ENCODE peak calls at places on chromosome 4, in nine cellular contexts. One of them, this sample, is unnamed.

GRCh38 chr4:153668647-153669046 is 15.4 kb upstream of the TLR2 start:
- DNase-seq in SK-N-SH: no peak
- DNase-seq in midbrain: no peak
- DNase-seq in left cardiac atrium: no peak
- DNase-seq in endothelial cell: no peak
- DNase-seq in AG09319: no peak
- DNase-seq in effector memory CD4-positive, alpha-beta T cell: no peak
- DNase-seq in ACHN: no peak
- DNase-seq in cardiac muscle cell: no peak
- DNase-seq in this sample: no peak

GRCh38 chr4:153556441-153556815 is 90.3 kb downstream of the TMEM131L start:
- DNase-seq in SK-N-SH: no peak
- DNase-seq in midbrain: no peak
- DNase-seq in left cardiac atrium: no peak
- DNase-seq in endothelial cell: no peak
- DNase-seq in AG09319: no peak
- DNase-seq in effector memory CD4-positive, alpha-beta T cell: no peak
- DNase-seq in ACHN: no peak
- DNase-seq in cardiac muscle cell: no peak
- DNase-seq in this sample: no peak

GRCh38 chr4:74097631-74098550 is 1.1 kb downstream of the CXCL2 start:
- DNase-seq in SK-N-SH: no peak
- DNase-seq in midbrain: no peak
- DNase-seq in left cardiac atrium: no peak
- DNase-seq in endothelial cell: no peak
- DNase-seq in AG09319: no peak
- DNase-seq in effector memory CD4-positive, alpha-beta T cell: no peak
- DNase-seq in ACHN: peak; percentile 47
- DNase-seq in cardiac muscle cell: no peak
- DNase-seq in this sample: no peak

GRCh38 chr4:37830640-37831039 is 4.2 kb downstream of the PGM2 start:
- DNase-seq in SK-N-SH: no peak
- DNase-seq in midbrain: no peak
- DNase-seq in left cardiac atrium: no peak
- DNase-seq in endothelial cell: no peak
- DNase-seq in AG09319: no peak
- DNase-seq in effector memory CD4-positive, alpha-beta T cell: no peak
- DNase-seq in ACHN: no peak
- DNase-seq in cardiac muscle cell: no peak
- DNase-seq in this sample: no peak

GRCh38 chr4:111988514-111988913 is 156.7 kb upstream of the FAM241A start:
- DNase-seq in SK-N-SH: no peak
- DNase-seq in midbrain: no peak
- DNase-seq in left cardiac atrium: no peak
- DNase-seq in endothelial cell: no peak
- DNase-seq in AG09319: no peak
- DNase-seq in effector memory CD4-positive, alpha-beta T cell: no peak
- DNase-seq in ACHN: no peak
- DNase-seq in cardiac muscle cell: no peak
- DNase-seq in this sample: no peak

GRCh38 chr4:133233922-133234321 is 84.8 kb downstream of the PCDH10 start:
- DNase-seq in SK-N-SH: no peak
- DNase-seq in midbrain: no peak
- DNase-seq in left cardiac atrium: no peak
- DNase-seq in endothelial cell: no peak
- DNase-seq in AG09319: no peak
- DNase-seq in effector memory CD4-positive, alpha-beta T cell: no peak
- DNase-seq in ACHN: no peak
- DNase-seq in cardiac muscle cell: no peak
- DNase-seq in this sample: no peak

GRCh38 chr4:21090098-21090666 is 389.9 kb downstream of the PACRGL start:
- DNase-seq in SK-N-SH: no peak
- DNase-seq in midbrain: no peak
- DNase-seq in left cardiac atrium: no peak
- DNase-seq in endothelial cell: no peak
- DNase-seq in AG09319: no peak
- DNase-seq in effector memory CD4-positive, alpha-beta T cell: no peak
- DNase-seq in ACHN: no peak
- DNase-seq in cardiac muscle cell: no peak
- DNase-seq in this sample: no peak

GRCh38 chr4:41142946-41143720 is 71.2 kb downstream of the APBB2 start:
- DNase-seq in SK-N-SH: no peak
- DNase-seq in midbrain: no peak
- DNase-seq in left cardiac atrium: peak; percentile 46
- DNase-seq in endothelial cell: no peak
- DNase-seq in AG09319: peak; percentile 92
- DNase-seq in effector memory CD4-positive, alpha-beta T cell: no peak
- DNase-seq in ACHN: peak; percentile 90
- DNase-seq in cardiac muscle cell: no peak
- DNase-seq in this sample: peak; percentile 28

GRCh38 chr4:37982736-37983135 is 22.5 kb downstream of the PTTG2 start:
- DNase-seq in SK-N-SH: no peak
- DNase-seq in midbrain: no peak
- DNase-seq in left cardiac atrium: no peak
- DNase-seq in endothelial cell: no peak
- DNase-seq in AG09319: no peak
- DNase-seq in effector memory CD4-positive, alpha-beta T cell: no peak
- DNase-seq in ACHN: peak; percentile 70
- DNase-seq in cardiac muscle cell: no peak
- DNase-seq in this sample: no peak

GRCh38 chr4:36388710-36389109 is 107.3 kb downstream of the DTHD1 start:
- DNase-seq in SK-N-SH: no peak
- DNase-seq in midbrain: no peak
- DNase-seq in left cardiac atrium: no peak
- DNase-seq in endothelial cell: no peak
- DNase-seq in AG09319: no peak
- DNase-seq in effector memory CD4-positive, alpha-beta T cell: no peak
- DNase-seq in ACHN: no peak
- DNase-seq in cardiac muscle cell: no peak
- DNase-seq in this sample: no peak

GRCh38 chr4:952881-953573 is 20.3 kb downstream of the DGKQ start:
- DNase-seq in SK-N-SH: peak; percentile 17
- DNase-seq in midbrain: no peak
- DNase-seq in left cardiac atrium: no peak
- DNase-seq in endothelial cell: no peak
- DNase-seq in AG09319: no peak
- DNase-seq in effector memory CD4-positive, alpha-beta T cell: no peak
- DNase-seq in ACHN: no peak
- DNase-seq in cardiac muscle cell: no peak
- DNase-seq in this sample: no peak

GRCh38 chr4:4455199-4455865 is 68.4 kb downstream of the NSG1 start:
- DNase-seq in SK-N-SH: peak; percentile 64
- DNase-seq in midbrain: no peak
- DNase-seq in left cardiac atrium: no peak
- DNase-seq in endothelial cell: no peak
- DNase-seq in AG09319: no peak
- DNase-seq in effector memory CD4-positive, alpha-beta T cell: no peak
- DNase-seq in ACHN: no peak
- DNase-seq in cardiac muscle cell: no peak
- DNase-seq in this sample: no peak

GRCh38 chr4:168551945-168552695 is 55.3 kb downstream of the PALLD start:
- DNase-seq in SK-N-SH: no peak
- DNase-seq in midbrain: no peak
- DNase-seq in left cardiac atrium: no peak
- DNase-seq in endothelial cell: no peak
- DNase-seq in AG09319: no peak
- DNase-seq in effector memory CD4-positive, alpha-beta T cell: no peak
- DNase-seq in ACHN: peak; percentile 48
- DNase-seq in cardiac muscle cell: no peak
- DNase-seq in this sample: no peak

GRCh38 chr4:2712261-2712842 is 43.8 kb downstream of the TNIP2 start:
- DNase-seq in SK-N-SH: no peak
- DNase-seq in midbrain: no peak
- DNase-seq in left cardiac atrium: no peak
- DNase-seq in endothelial cell: peak; percentile 33
- DNase-seq in AG09319: no peak
- DNase-seq in effector memory CD4-positive, alpha-beta T cell: no peak
- DNase-seq in ACHN: peak; percentile 24
- DNase-seq in cardiac muscle cell: peak; percentile 20
- DNase-seq in this sample: no peak

GRCh38 chr4:184096561-184097239 is 121.0 kb downstream of the ENPP6 start:
- DNase-seq in SK-N-SH: no peak
- DNase-seq in midbrain: no peak
- DNase-seq in left cardiac atrium: no peak
- DNase-seq in endothelial cell: no peak
- DNase-seq in AG09319: no peak
- DNase-seq in effector memory CD4-positive, alpha-beta T cell: no peak
- DNase-seq in ACHN: no peak
- DNase-seq in cardiac muscle cell: no peak
- DNase-seq in this sample: no peak

GRCh38 chr4:113738251-113738650 is 23.3 kb downstream of the CAMK2D start:
- DNase-seq in SK-N-SH: no peak
- DNase-seq in midbrain: no peak
- DNase-seq in left cardiac atrium: no peak
- DNase-seq in endothelial cell: no peak
- DNase-seq in AG09319: no peak
- DNase-seq in effector memory CD4-positive, alpha-beta T cell: no peak
- DNase-seq in ACHN: no peak
- DNase-seq in cardiac muscle cell: no peak
- DNase-seq in this sample: no peak

GRCh38 chr4:171809854-171810253 is 3.4 kb upstream of the GALNTL6 start:
- DNase-seq in SK-N-SH: no peak
- DNase-seq in midbrain: no peak
- DNase-seq in left cardiac atrium: no peak
- DNase-seq in endothelial cell: no peak
- DNase-seq in AG09319: no peak
- DNase-seq in effector memory CD4-positive, alpha-beta T cell: no peak
- DNase-seq in ACHN: no peak
- DNase-seq in cardiac muscle cell: no peak
- DNase-seq in this sample: no peak

GRCh38 chr4:104930298-104930697 is 216.4 kb upstream of the TET2 start:
- DNase-seq in SK-N-SH: no peak
- DNase-seq in midbrain: no peak
- DNase-seq in left cardiac atrium: no peak
- DNase-seq in endothelial cell: no peak
- DNase-seq in AG09319: no peak
- DNase-seq in effector memory CD4-positive, alpha-beta T cell: no peak
- DNase-seq in ACHN: no peak
- DNase-seq in cardiac muscle cell: no peak
- DNase-seq in this sample: no peak

GRCh38 chr4:67871867-67872266 is 11.9 kb downstream of the TMPRSS11D start:
- DNase-seq in SK-N-SH: peak; percentile 20
- DNase-seq in midbrain: peak; percentile 36
- DNase-seq in left cardiac atrium: no peak
- DNase-seq in endothelial cell: no peak
- DNase-seq in AG09319: peak; percentile 14
- DNase-seq in effector memory CD4-positive, alpha-beta T cell: no peak
- DNase-seq in ACHN: peak; percentile 38
- DNase-seq in cardiac muscle cell: peak; percentile 52
- DNase-seq in this sample: no peak

GRCh38 chr4:112559053-112559452 is 43.1 kb upstream of the NEUROG2 start:
- DNase-seq in SK-N-SH: no peak
- DNase-seq in midbrain: no peak
- DNase-seq in left cardiac atrium: no peak
- DNase-seq in endothelial cell: no peak
- DNase-seq in AG09319: no peak
- DNase-seq in effector memory CD4-positive, alpha-beta T cell: no peak
- DNase-seq in ACHN: no peak
- DNase-seq in cardiac muscle cell: no peak
- DNase-seq in this sample: no peak

GRCh38 chr4:137755033-137755471 is 222.8 kb upstream of the PCDH18 start:
- DNase-seq in SK-N-SH: no peak
- DNase-seq in midbrain: no peak
- DNase-seq in left cardiac atrium: no peak
- DNase-seq in endothelial cell: no peak
- DNase-seq in AG09319: no peak
- DNase-seq in effector memory CD4-positive, alpha-beta T cell: no peak
- DNase-seq in ACHN: peak; percentile 37
- DNase-seq in cardiac muscle cell: no peak
- DNase-seq in this sample: no peak

GRCh38 chr4:83231620-83232056 is 53.0 kb downstream of the COQ2 start:
- DNase-seq in SK-N-SH: no peak
- DNase-seq in midbrain: peak; percentile 17
- DNase-seq in left cardiac atrium: no peak
- DNase-seq in endothelial cell: no peak
- DNase-seq in AG09319: no peak
- DNase-seq in effector memory CD4-positive, alpha-beta T cell: no peak
- DNase-seq in ACHN: no peak
- DNase-seq in cardiac muscle cell: no peak
- DNase-seq in this sample: no peak

GRCh38 chr4:150237110-150237852 is 159.0 kb downstream of the DCLK2 start:
- DNase-seq in SK-N-SH: no peak
- DNase-seq in midbrain: no peak
- DNase-seq in left cardiac atrium: no peak
- DNase-seq in endothelial cell: no peak
- DNase-seq in AG09319: peak; percentile 87
- DNase-seq in effector memory CD4-positive, alpha-beta T cell: no peak
- DNase-seq in ACHN: peak; percentile 84
- DNase-seq in cardiac muscle cell: no peak
- DNase-seq in this sample: no peak

GRCh38 chr4:26074672-26075071 is 160.7 kb downstream of the SMIM20 start:
- DNase-seq in SK-N-SH: no peak
- DNase-seq in midbrain: peak; percentile 12
- DNase-seq in left cardiac atrium: no peak
- DNase-seq in endothelial cell: no peak
- DNase-seq in AG09319: no peak
- DNase-seq in effector memory CD4-positive, alpha-beta T cell: no peak
- DNase-seq in ACHN: no peak
- DNase-seq in cardiac muscle cell: no peak
- DNase-seq in this sample: no peak

GRCh38 chr4:5705672-5706310 is 2.6 kb downstream of the EVC2 start:
- DNase-seq in SK-N-SH: peak; percentile 41
- DNase-seq in midbrain: no peak
- DNase-seq in left cardiac atrium: no peak
- DNase-seq in endothelial cell: no peak
- DNase-seq in AG09319: no peak
- DNase-seq in effector memory CD4-positive, alpha-beta T cell: no peak
- DNase-seq in ACHN: no peak
- DNase-seq in cardiac muscle cell: peak; percentile 58
- DNase-seq in this sample: no peak